ENCODE peak calls at places on chromosomes 7 and 10, in seven cellular contexts. Z is dorsolateral prefrontal cortex; Q is suprapubic skin; C is cardiac muscle cell; X is naive thymus-derived CD4-positive, alpha-beta T cell; Y is HCT116; V is effector memory CD4-positive, alpha-beta T cell. N is an unnamed sample.

GRCh38 chr7:78090616-78091015 is 292.0 kb downstream of the PHTF2 start:
- DNase-seq in V (no peak), Q (no peak), X (no peak), C (no peak), Z (no peak), Y (no peak), N (peak; percentile 4)

GRCh38 chr7:28350610-28351009 is 61.7 kb upstream of the CREB5 start:
- DNase-seq in V (no peak), C (no peak), X (no peak), Z (no peak), Q (no peak), Y (no peak), N (no peak)

GRCh38 chr10:33799281-33799943 is 464.9 kb upstream of the NRP1 start:
- DNase-seq in X (no peak), Y (no peak), Z (no peak), Q (no peak), C (peak; percentile 34), V (no peak), N (no peak)

GRCh38 chr10:4345842-4346241 is 480.2 kb upstream of the AKR1E2 start:
- DNase-seq in Y (no peak), V (no peak), C (no peak), X (no peak), Q (no peak), Z (no peak), N (no peak)

GRCh38 chr10:49053053-49053997 is 62.0 kb downstream of the VSTM4 start:
- DNase-seq in V (no peak), C (peak; percentile 73), Y (no peak), Q (no peak), X (no peak), Z (no peak), N (no peak)

GRCh38 chr7:91263359-91264082 is 712 bp upstream of the FZD1 start:
- DNase-seq in Q (no peak), Z (no peak), C (peak; percentile 54), X (no peak), V (no peak), Y (no peak), N (no peak)

GRCh38 chr7:144130730-144131129 is 7.8 kb downstream of the OR2A14 start:
- DNase-seq in X (no peak), V (no peak), Z (no peak), C (no peak), Q (no peak), Y (no peak), N (no peak)

GRCh38 chr7:144830811-144831210 is 5.0 kb downstream of the TPK1 start:
- DNase-seq in Q (no peak), V (no peak), Y (no peak), C (no peak), X (no peak), Z (no peak), N (no peak)

GRCh38 chr7:21253740-21254687 is 173.9 kb upstream of the SP4 start:
- DNase-seq in Z (no peak), C (peak; percentile 87), Q (no peak), Y (peak; percentile 51), V (no peak), X (peak; percentile 27), N (no peak)

GRCh38 chr10:62336404-62336803 is 37.8 kb upstream of the ZNF365 start:
- DNase-seq in Y (no peak), C (no peak), V (no peak), X (no peak), Z (no peak), Q (no peak), N (no peak)

GRCh38 chr7:99997545-99998137 is 17.8 kb upstream of the ZKSCAN1 start:
- DNase-seq in V (peak; percentile 49), Q (no peak), X (peak; percentile 72), C (peak; percentile 30), Z (no peak), Y (no peak), N (no peak)

GRCh38 chr10:76352300-76352699 is 920.9 kb downstream of the LRMDA start:
- DNase-seq in Y (peak; percentile 7), Q (no peak), Z (no peak), C (no peak), X (no peak), V (no peak), N (no peak)

GRCh38 chr10:81031774-81032173 is 494.1 kb downstream of the SH2D4B start:
- DNase-seq in Z (no peak), V (no peak), Y (no peak), X (no peak), C (no peak), Q (no peak), N (no peak)

GRCh38 chr10:63713191-63714144 is 192.3 kb downstream of the REEP3 start:
- DNase-seq in C (peak; percentile 61), Z (no peak), Y (no peak), V (no peak), Q (no peak), X (no peak), N (no peak)

GRCh38 chr7:68015565-68016532 is 1019.2 kb downstream of the TYW1 start:
- DNase-seq in Y (no peak), C (no peak), Z (no peak), Q (no peak), X (no peak), V (no peak), N (no peak)

GRCh38 chr7:112646787-112647186 is 143.4 kb downstream of the TMEM168 start:
- DNase-seq in Q (no peak), Z (no peak), C (peak; percentile 41), Y (no peak), X (no peak), V (no peak), N (no peak)

GRCh38 chr7:120933475-120933874 is 17.1 kb upstream of the ING3 start:
- DNase-seq in Q (no peak), Z (no peak), Y (no peak), C (no peak), X (no peak), V (no peak), N (no peak)
- H3K27ac ChIP-seq in Q (no peak overlapping the region), Z (no peak overlapping the region), Y (no peak overlapping the region), C (no peak overlapping the region), X (no peak overlapping the region), V (no peak overlapping the region), N (no peak overlapping the region)

GRCh38 chr7:12754179-12754578 is 66.7 kb downstream of the ARL4A start:
- DNase-seq in V (no peak), Q (no peak), Z (no peak), X (no peak), Y (no peak), C (no peak), N (no peak)

GRCh38 chr7:12761691-12762090 is 74.3 kb downstream of the ARL4A start:
- DNase-seq in V (no peak), X (no peak), Q (no peak), Y (no peak), Z (no peak), C (no peak), N (no peak)

GRCh38 chr7:12757443-12757842 is 70.0 kb downstream of the ARL4A start:
- DNase-seq in X (no peak), V (no peak), Y (no peak), Q (no peak), Z (no peak), C (no peak), N (no peak)

GRCh38 chr7:12759112-12759511 is 71.7 kb downstream of the ARL4A start:
- DNase-seq in Z (no peak), V (no peak), Q (no peak), Y (no peak), C (no peak), X (no peak), N (no peak)

DNA sequence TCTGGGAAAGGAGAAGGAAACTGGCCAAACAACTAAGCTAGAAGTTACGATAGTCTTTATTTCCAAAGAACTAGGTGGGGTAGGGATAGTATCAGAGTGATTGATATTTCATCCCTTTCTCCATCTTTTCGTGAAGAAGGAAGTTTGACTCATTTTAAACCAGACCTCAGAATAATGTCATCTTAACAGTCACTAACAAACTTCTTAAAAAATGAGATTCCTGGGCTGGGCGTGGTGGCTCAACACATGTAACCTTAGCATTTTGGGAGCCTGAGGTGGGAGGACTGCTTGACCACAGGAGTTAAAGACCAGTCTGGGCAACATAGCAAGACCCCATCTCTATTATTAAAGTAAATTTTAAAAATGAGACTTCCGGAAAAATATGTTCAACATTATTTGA is 69.4 kb downstream of the ARL4A start:
- DNase-seq in Q (no peak), X (no peak), Z (no peak), C (no peak), Y (no peak), V (no peak), N (no peak)
- H3K27ac ChIP-seq in Q (no peak overlapping the region), X (no peak overlapping the region), Z (no peak overlapping the region), C (no peak overlapping the region), Y (no peak overlapping the region), V (no peak overlapping the region), N (no peak overlapping the region)

DNA sequence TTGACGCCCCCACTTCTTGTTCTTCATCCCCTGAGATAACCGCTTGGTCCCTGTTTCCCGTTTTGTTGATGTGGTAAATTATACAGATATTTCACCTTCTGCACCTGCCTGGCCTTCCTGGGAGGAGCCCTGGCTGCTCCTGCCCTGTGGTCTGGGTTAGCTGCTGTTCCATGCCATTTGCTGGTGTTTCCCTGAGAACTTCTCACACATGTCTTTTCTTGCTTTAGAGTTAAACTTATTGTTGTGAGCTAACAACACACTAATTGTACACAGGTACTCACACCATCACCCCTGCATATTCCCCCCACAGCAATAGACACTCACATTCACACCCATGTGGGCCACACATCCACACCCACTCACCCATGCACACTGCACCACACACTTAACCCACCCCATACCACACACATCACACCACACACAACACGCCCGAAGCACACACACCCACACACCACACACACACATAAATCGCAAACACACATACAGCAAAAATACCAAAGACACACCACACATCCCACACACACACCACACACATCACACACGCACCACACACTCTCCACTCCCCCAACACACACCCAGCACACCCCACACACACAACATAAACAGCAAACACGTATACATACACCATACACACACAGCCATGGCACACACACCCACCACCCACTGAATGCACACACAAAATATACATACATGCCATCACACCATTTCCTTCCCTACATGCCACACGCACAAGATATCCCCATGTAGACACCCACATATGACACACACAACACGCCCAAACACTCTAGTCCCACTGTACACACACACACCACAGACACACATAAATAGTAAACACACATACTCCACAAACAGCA is 19.4 kb upstream of the ANTXRL start:
- DNase-seq in Y (no peak), Q (no peak), Z (no peak), C (no peak), X (no peak), V (no peak), N (no peak)
- H3K27ac ChIP-seq in Y (no peak overlapping the region), Q (no peak overlapping the region), Z (no peak overlapping the region), C (no peak overlapping the region), X (peak overlapping the region; percentile 86), V (no peak overlapping the region), N (no peak overlapping the region)

GRCh38 chr7:102165136-102165535 is 121.5 kb upstream of the SH2B2 start:
- DNase-seq in C (no peak), X (no peak), Y (no peak), Z (no peak), Q (no peak), V (no peak), N (no peak)

GRCh38 chr7:102167254-102167653 is 119.4 kb upstream of the SH2B2 start:
- DNase-seq in Z (no peak), Y (no peak), V (no peak), X (no peak), Q (no peak), C (no peak), N (no peak)

GRCh38 chr7:102173669-102174068 is 113.0 kb upstream of the SH2B2 start:
- DNase-seq in V (no peak), Q (no peak), Z (no peak), C (no peak), Y (no peak), X (no peak), N (no peak)

GRCh38 chr7:102170417-102170970 is 116.2 kb upstream of the SH2B2 start:
- DNase-seq in Q (no peak), X (no peak), Y (no peak), C (no peak), Z (no peak), V (no peak), N (no peak)

GRCh38 chr7:102169651-102170416 is 116.8 kb upstream of the SH2B2 start:
- DNase-seq in Y (no peak), Z (no peak), X (no peak), Q (no peak), C (no peak), V (no peak), N (no peak)
- H3K27ac ChIP-seq in Y (no peak overlapping the region), Z (peak overlapping the region; percentile 68), X (no peak overlapping the region), Q (no peak overlapping the region), C (no peak overlapping the region), V (no peak overlapping the region), N (peak overlapping the region; percentile 9)

N was measured in caudate nucleus.